ENCODE peak calls at places on chromosomes 3 and 15, in five cellular contexts. R is AG04450; M is body of pancreas; F is PC-3; S is CD4-positive, CD25-positive, alpha-beta regulatory T cell. D is an unnamed sample.

GRCh38 chr3:166902374-166902773 is 477.7 kb downstream of the ZBBX start:
- DNase-seq in R (no peak), M (no peak), F (peak; percentile 23), S (no peak), D (no peak)

GRCh38 chr3:10950476-10951294 is 41.9 kb upstream of the SLC6A1 start:
- DNase-seq in R (peak; percentile 7), M (no peak), F (peak; percentile 67), S (no peak), D (no peak)

GRCh38 chr3:58249358-58250092 is 11.9 kb downstream of the ABHD6 start:
- DNase-seq in R (no peak), M (no peak), F (no peak), S (no peak), D (no peak)

GRCh38 chr3:67292356-67293225 is 294.5 kb downstream of the KBTBD8 start:
- DNase-seq in R (no peak), M (no peak), F (peak; percentile 42), S (no peak), D (no peak)

GRCh38 chr15:100663066-100663465 is 60.7 kb downstream of the ASB7 start:
- DNase-seq in R (no peak), M (no peak), F (peak; percentile 25), S (no peak), D (no peak)

GRCh38 chr3:108292905-108293328 is 3.4 kb upstream of the HHLA2 start:
- DNase-seq in R (no peak), M (no peak), F (no peak), S (no peak), D (no peak)

GRCh38 chr3:170555329-170555728 is 30.5 kb downstream of the SLC7A14 start:
- DNase-seq in R (no peak), M (no peak), F (peak; percentile 29), S (no peak), D (no peak)

GRCh38 chr3:193605876-193606275 is 12.9 kb downstream of the OPA1 start:
- DNase-seq in R (no peak), M (peak; percentile 64), F (peak; percentile 88), S (peak; percentile 38), D (peak; percentile 44)

GRCh38 chr15:73781038-73781925 is 28.1 kb upstream of the INSYN1 start:
- DNase-seq in R (no peak), M (no peak), F (peak; percentile 63), S (no peak), D (no peak)

GRCh38 chr3:169467703-169468102 is 195.8 kb downstream of the MECOM start:
- DNase-seq in R (no peak), M (no peak), F (no peak), S (no peak), D (no peak)

GRCh38 chr3:142888099-142888483 is 792 bp downstream of the PCOLCE2 start:
- DNase-seq in R (no peak), M (no peak), F (peak; percentile 69), S (no peak), D (no peak)

GRCh38 chr15:26972636-26973035 is 1.7 kb downstream of the GABRG3 start:
- DNase-seq in R (no peak), M (no peak), F (no peak), S (no peak), D (no peak)

GRCh38 chr15:91264651-91265351 is 164.7 kb downstream of the SV2B start:
- DNase-seq in R (no peak), M (no peak), F (no peak), S (no peak), D (no peak)

GRCh38 chr3:11056531-11057050 is 64.0 kb downstream of the SLC6A1 start:
- DNase-seq in R (no peak), M (no peak), F (no peak), S (no peak), D (no peak)

GRCh38 chr3:140341213-140341612 is 336.7 kb upstream of the TRIM42 start:
- DNase-seq in R (no peak), M (no peak), F (no peak), S (no peak), D (no peak)

GRCh38 chr15:44584162-44584749 is 47.3 kb downstream of the EIF3J start:
- DNase-seq in R (no peak), M (peak; percentile 46), F (peak; percentile 73), S (peak; percentile 26), D (peak; percentile 44)

GRCh38 chr3:17431004-17431403 is 311.4 kb downstream of the TBC1D5 start:
- DNase-seq in R (peak; percentile 3), M (no peak), F (peak; percentile 68), S (no peak), D (no peak)

GRCh38 chr15:32656091-32656860 is 14.8 kb downstream of the SCG5 start:
- DNase-seq in R (no peak), M (no peak), F (peak; percentile 44), S (no peak), D (no peak)

GRCh38 chr15:41557673-41558399 is 1.2 kb upstream of the TYRO3 start:
- DNase-seq in R (peak; percentile 39), M (peak; percentile 70), F (peak; percentile 69), S (peak; percentile 62), D (peak; percentile 65)

GRCh38 chr3:78101363-78101762 is 1061.5 kb downstream of the ROBO2 start:
- DNase-seq in R (no peak), M (no peak), F (peak; percentile 6), S (no peak), D (no peak)

DNA sequence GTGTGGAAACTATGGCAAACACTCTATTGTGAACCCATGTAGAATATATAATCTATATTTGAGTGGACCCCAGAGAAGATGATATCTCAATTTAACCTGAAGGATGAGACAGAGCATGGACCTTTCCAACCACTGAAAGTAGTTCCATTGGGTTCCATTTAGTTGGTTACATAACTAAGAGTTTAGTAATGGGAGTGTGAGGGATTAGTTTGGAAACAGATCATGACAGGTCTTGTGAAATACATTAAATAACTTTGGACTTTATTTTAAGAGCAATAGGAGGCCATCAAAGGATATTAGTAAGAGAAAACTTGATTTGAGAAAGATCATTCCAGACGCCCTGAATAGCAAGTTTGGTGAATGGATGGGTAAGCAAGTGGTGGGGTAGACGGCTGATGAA is 487.2 kb upstream of the ROBO2 start:
- DNase-seq in R (no peak), M (no peak), F (no peak), S (no peak), D (no peak)
- H3K9me3 ChIP-seq in R (peaks cover 10% of the 10 kb centered on the region), M (no peaks in the 10 kb centered on the region), F (peaks cover 3% of the 10 kb centered on the region), S (no peaks in the 10 kb centered on the region), D (no peaks in the 10 kb centered on the region)

GRCh38 chr3:134105876-134106556 is 76.3 kb upstream of the SLCO2A1 start:
- DNase-seq in R (no peak), M (no peak), F (no peak), S (no peak), D (no peak)
- H3K9me3 ChIP-seq in R (peaks cover 10% of the 10 kb centered on the region), M (no peaks in the 10 kb centered on the region), F (no peaks in the 10 kb centered on the region), S (no peaks in the 10 kb centered on the region), D (no peaks in the 10 kb centered on the region)

GRCh38 chr3:144185291-144185690 is 213.7 kb downstream of the DIPK2A start:
- DNase-seq in R (no peak), M (no peak), F (no peak), S (no peak), D (no peak)

GRCh38 chr3:144187531-144188230 is 216.1 kb downstream of the DIPK2A start:
- DNase-seq in R (no peak), M (no peak), F (peak; percentile 55), S (no peak), D (no peak)

GRCh38 chr3:144189044-144189443 is 217.4 kb downstream of the DIPK2A start:
- DNase-seq in R (no peak), M (no peak), F (peak; percentile 10), S (no peak), D (no peak)
- H3K9me3 ChIP-seq in R (peaks cover 4% of the 10 kb centered on the region), M (no peaks in the 10 kb centered on the region), F (peaks cover 9% of the 10 kb centered on the region), S (no peaks in the 10 kb centered on the region), D (peaks cover 3% of the 10 kb centered on the region)

GRCh38 chr3:74302959-74303358 is 311.5 kb downstream of the CNTN3 start:
- DNase-seq in R (no peak), M (no peak), F (no peak), S (no peak), D (no peak)
- H3K9me3 ChIP-seq in R (no peaks in the 10 kb centered on the region), M (no peaks in the 10 kb centered on the region), F (peaks cover 25% of the 10 kb centered on the region), S (no peaks in the 10 kb centered on the region), D (no peaks in the 10 kb centered on the region)

DNA sequence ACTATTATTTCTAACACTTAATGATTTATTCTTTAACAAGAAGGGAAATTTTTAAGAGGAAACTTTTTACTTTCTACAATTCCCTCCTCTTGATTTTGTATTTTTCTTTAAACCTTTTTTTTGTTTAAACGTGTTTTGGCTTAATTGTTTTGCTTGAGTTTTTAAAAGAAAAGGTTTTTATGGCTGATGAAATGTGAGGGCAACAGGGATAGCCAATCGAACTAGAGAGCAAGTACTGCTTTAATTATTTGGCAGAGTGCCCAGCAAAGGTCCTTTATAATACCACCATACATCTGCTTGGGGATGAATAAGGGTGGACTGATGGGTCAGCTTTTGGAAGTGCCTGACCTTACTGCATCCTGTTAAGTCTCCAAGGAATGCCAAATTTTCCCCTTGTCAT is 19.6 kb upstream of the MTHFS start:
- DNase-seq in R (no peak), M (no peak), F (no peak), S (no peak), D (no peak)
- H3K9me3 ChIP-seq in R (peaks cover 42% of the 10 kb centered on the region), M (no peaks in the 10 kb centered on the region), F (peaks cover 29% of the 10 kb centered on the region), S (peaks cover 63% of the 10 kb centered on the region), D (peaks cover 18% of the 10 kb centered on the region)

GRCh38 chr3:44771424-44772098 is 10.0 kb downstream of the KIF15 start:
- DNase-seq in R (no peak), M (no peak), F (no peak), S (no peak), D (no peak)

GRCh38 chr3:44772099-44772442 is 10.5 kb downstream of the KIF15 start:
- DNase-seq in R (no peak), M (no peak), F (no peak), S (no peak), D (no peak)
- H3K9me3 ChIP-seq in R (peaks cover 10% of the 10 kb centered on the region), M (no peaks in the 10 kb centered on the region), F (peaks cover 29% of the 10 kb centered on the region), S (peaks cover 13% of the 10 kb centered on the region), D (no peaks in the 10 kb centered on the region)

GRCh38 chr15:25250906-25251622 is 187.8 kb downstream of the UBE3A start:
- DNase-seq in R (no peak), M (peak; percentile 6), F (no peak), S (no peak), D (no peak)
- H3K9me3 ChIP-seq in R (peaks cover 65% of the 10 kb centered on the region), M (no peaks in the 10 kb centered on the region), F (peaks cover 6% of the 10 kb centered on the region), S (peaks cover 2% of the 10 kb centered on the region), D (no peaks in the 10 kb centered on the region)

D was measured in T-helper 17 cell.